ENCODE peak calls at places on chromosomes 16 and 17, in ten cellular contexts. K, F, A, Y, N, P, M, Z, C and V are unnamed samples. For H3K27me3, the result is how much of the 10 kb centered on the place peaks cover.

GRCh38 chr16:67196881-67197280 is 2.0 kb upstream of the ELMO3 start:
- DNase-seq in F (no peak), M (no peak), Z (no peak), C (no peak), A (no peak), Y (no peak), P (no peak), K (no peak), N (no peak), V (no peak)

GRCh38 chr16:8867483-8868271 is 1.1 kb downstream of the CARHSP1 start:
- DNase-seq in F (peak), M (no peak), P (no peak), Z (peak), A (peak), Y (peak), N (peak), C (no peak), K (no peak), V (peak)

GRCh38 chr17:28097254-28097653 is 54.8 kb downstream of the NLK start:
- DNase-seq in A (no peak), F (no peak), N (no peak), P (no peak), K (no peak), Z (no peak), C (no peak), M (no peak), Y (no peak), V (no peak)

GRCh38 chr17:73069164-73069774 is 23.2 kb downstream of the SLC39A11 start:
- DNase-seq in Z (no peak), Y (no peak), P (no peak), F (no peak), N (no peak), C (no peak), M (no peak), K (no peak), A (no peak), V (no peak)

GRCh38 chr17:61385091-61385868 is 14.4 kb upstream of the TBX2 start:
- DNase-seq in A (no peak), Y (no peak), N (no peak), P (no peak), Z (peak), C (no peak), M (no peak), K (no peak), F (no peak), V (no peak)

GRCh38 chr16:87586201-87586782 is 16.0 kb upstream of the JPH3 start:
- DNase-seq in C (no peak), F (no peak), Z (no peak), A (no peak), P (no peak), M (no peak), Y (no peak), K (no peak), N (no peak), V (no peak)

GRCh38 chr16:19363741-19364140 is 53.9 kb upstream of the TMC5 start:
- DNase-seq in K (no peak), A (no peak), C (no peak), Y (no peak), F (no peak), Z (no peak), N (no peak), P (no peak), M (no peak), V (no peak)

GRCh38 chr16:1371054-1371978 is 19.6 kb downstream of the GNPTG start:
- DNase-seq in Y (no peak), P (no peak), C (no peak), N (no peak), M (no peak), K (no peak), F (no peak), Z (no peak), A (no peak), V (no peak)

GRCh38 chr17:64178011-64178825 is 48.3 kb upstream of the ERN1 start:
- DNase-seq in C (no peak), K (no peak), Z (no peak), M (no peak), P (no peak), F (no peak), Y (peak), N (no peak), A (no peak), V (no peak)

GRCh38 chr17:35655303-35655702 is 68.2 kb downstream of the AP2B1 start:
- DNase-seq in F (no peak), Y (no peak), A (no peak), P (no peak), K (no peak), M (no peak), Z (no peak), N (no peak), C (no peak), V (no peak)

GRCh38 chr17:16676645-16677044 is 13.4 kb upstream of the CCDC144A start:
- DNase-seq in P (no peak), M (no peak), A (no peak), F (no peak), C (no peak), N (no peak), Z (no peak), Y (peak), K (no peak), V (no peak)

GRCh38 chr16:78210305-78210704 is 110.9 kb downstream of the WWOX start:
- DNase-seq in K (no peak), P (no peak), A (no peak), F (no peak), Y (no peak), C (no peak), M (no peak), N (no peak), Z (no peak), V (no peak)

GRCh38 chr16:8855051-8855786 is 13.6 kb downstream of the CARHSP1 start:
- DNase-seq in P (no peak), Z (peak), M (no peak), F (no peak), K (no peak), N (no peak), A (no peak), Y (peak), C (peak), V (no peak)

GRCh38 chr17:29039764-29040598 is 3.0 kb upstream of the PIPOX start:
- DNase-seq in Z (no peak), P (no peak), N (no peak), A (no peak), M (no peak), Y (no peak), F (no peak), K (no peak), C (no peak), V (no peak)

GRCh38 chr16:86733526-86734254 is 155.3 kb downstream of the FOXL1 start:
- DNase-seq in F (no peak), M (no peak), A (no peak), N (no peak), K (peak), Z (no peak), P (no peak), C (no peak), Y (no peak), V (no peak)

GRCh38 chr16:53482123-53482522 is 20.9 kb downstream of the AKTIP start:
- DNase-seq in N (no peak), C (no peak), M (no peak), K (no peak), Z (no peak), A (no peak), Y (no peak), P (no peak), F (no peak), V (no peak)

GRCh38 chr16:87033021-87033471 is 284.1 kb downstream of the C16orf95 start:
- DNase-seq in P (no peak), F (no peak), M (no peak), Y (no peak), K (no peak), C (no peak), A (no peak), Z (no peak), N (no peak), V (no peak)

GRCh38 chr16:57537194-57537505 is 779 bp upstream of the CCDC102A start:
- DNase-seq in F (no peak), Y (no peak), N (peak), Z (no peak), C (no peak), M (no peak), P (no peak), A (no peak), K (no peak), V (no peak)

GRCh38 chr17:57006040-57006439 is 28.1 kb downstream of the SCPEP1 start:
- DNase-seq in K (no peak), N (no peak), A (no peak), Y (no peak), F (no peak), C (no peak), Z (no peak), P (no peak), M (no peak), V (no peak)

GRCh38 chr17:73003487-73003886 is 89.0 kb downstream of the SLC39A11 start:
- DNase-seq in C (no peak), F (no peak), A (no peak), P (no peak), M (no peak), N (no peak), K (peak), Y (no peak), Z (no peak), V (no peak)

GRCh38 chr17:65595071-65595655 is 33.7 kb upstream of the AXIN2 start:
- DNase-seq in F (no peak), C (no peak), N (peak), M (no peak), Z (no peak), P (no peak), Y (no peak), K (no peak), A (no peak), V (no peak)

GRCh38 chr17:63151981-63152523 is 186.0 kb downstream of the TANC2 start:
- DNase-seq in C (no peak), K (no peak), Z (no peak), N (no peak), F (no peak), Y (no peak), P (no peak), M (no peak), A (no peak), V (no peak)

GRCh38 chr16:73993878-73994277 is 302.7 kb upstream of the PSMD7 start:
- DNase-seq in F (no peak), A (no peak), P (no peak), C (no peak), Y (no peak), N (no peak), K (no peak), M (no peak), Z (no peak), V (no peak)

GRCh38 chr17:35540589-35541404 is 3.3 kb upstream of the SLFN12L start:
- DNase-seq in N (peak), C (peak), Z (peak), A (peak), M (no peak), F (peak), P (peak), K (no peak), Y (no peak), V (peak)

GRCh38 chr17:28466521-28467048 is 6.9 kb upstream of the SLC13A2 start:
- DNase-seq in C (no peak), A (no peak), F (no peak), M (no peak), Z (no peak), Y (peak), K (no peak), P (no peak), N (no peak), V (no peak)

GRCh38 chr17:58231644-58232043 is 6.7 kb upstream of the LPO start:
- DNase-seq in Z (no peak), K (no peak), F (no peak), P (no peak), A (no peak), C (no peak), N (no peak), Y (no peak), M (no peak), V (no peak)

GRCh38 chr16:72677662-72678447 is 370.1 kb downstream of the ZFHX3 start:
- DNase-seq in C (no peak), K (no peak), Z (no peak), P (no peak), N (no peak), Y (no peak), A (no peak), F (no peak), M (no peak), V (no peak)

GRCh38 chr17:50806141-50806643 is 29.2 kb upstream of the WFIKKN2 start:
- DNase-seq in F (no peak), Y (no peak), P (no peak), N (no peak), C (no peak), M (no peak), Z (no peak), K (peak), A (no peak), V (no peak)

DNA sequence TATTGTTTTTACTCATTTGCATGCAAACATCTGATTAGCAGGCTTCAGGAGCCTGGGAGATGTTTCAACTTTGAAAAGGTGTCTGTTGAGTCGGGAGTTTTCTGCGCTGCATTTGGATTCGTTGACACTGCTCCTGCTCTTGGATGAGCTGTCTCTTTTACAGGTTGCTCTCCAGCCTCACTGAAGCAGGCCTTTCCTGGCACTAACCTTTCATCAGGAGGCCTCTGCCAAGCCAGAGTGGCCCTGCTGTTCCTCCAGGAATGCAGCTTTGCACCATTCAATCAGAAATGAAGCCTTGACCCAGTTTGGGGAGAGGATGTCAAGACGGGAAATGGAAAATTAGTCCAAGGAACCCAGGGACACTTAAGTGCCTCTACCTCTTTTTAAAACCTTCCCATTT is 330 bp upstream of the KRTAP29-1 start:
- DNase-seq in A (no peak), M (no peak), N (no peak), Y (no peak), P (no peak), Z (no peak), F (no peak), C (no peak), K (no peak), V (no peak)
- H3K27me3 ChIP-seq in A (under half), M (under half), N (under half), Y (half or more), P (under half), Z (under half), F (under half), C (under half), K (under half), V (under half)

GRCh38 chr17:78428842-78429617 is 50.6 kb downstream of the PGS1 start:
- DNase-seq in M (no peak), A (no peak), Z (no peak), P (no peak), C (no peak), K (no peak), N (no peak), F (no peak), Y (no peak), V (no peak)
- H3K27ac ChIP-seq in M (no peak), A (no peak), Z (no peak), P (no peak), C (no peak), K (no peak), N (no peak), F (no peak), Y (no peak), V (no peak)

DNA sequence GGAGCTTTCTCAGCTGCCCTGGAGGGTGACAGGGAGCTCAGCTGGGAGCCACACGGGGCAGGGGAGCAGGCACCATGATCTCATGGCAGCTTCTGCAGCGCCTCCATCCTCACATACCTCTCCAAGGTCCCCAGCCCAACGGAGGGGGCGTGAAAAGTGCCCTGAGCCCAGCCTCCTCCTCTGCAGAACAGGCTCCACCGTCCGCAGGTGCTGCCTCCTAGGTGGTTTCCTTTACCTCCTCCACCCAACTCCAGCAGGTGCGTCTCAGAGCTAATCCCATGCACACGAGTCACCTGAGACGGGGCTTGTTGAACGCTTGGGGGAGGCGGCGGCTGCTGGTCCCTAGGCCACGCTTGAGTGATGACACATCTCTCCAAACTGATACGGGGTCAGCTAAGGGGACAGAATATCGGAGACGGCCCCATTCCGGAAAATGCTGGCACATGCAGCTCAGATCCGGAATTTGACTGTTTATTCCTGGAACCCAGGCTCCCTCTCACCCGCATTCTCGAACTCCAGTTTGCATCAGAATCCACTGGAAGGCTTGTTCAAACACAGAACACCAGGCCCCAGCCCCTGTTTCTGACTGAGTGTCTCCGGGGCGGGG is 387 bp upstream of the SLC38A8 start:
- DNase-seq in F (no peak), Y (no peak), M (no peak), A (no peak), K (peak), Z (peak), P (no peak), N (no peak), C (no peak), V (no peak)
- H3K27me3 ChIP-seq in F (under half), Y (under half), M (under half), A (under half), K (under half), Z (under half), P (under half), N (under half), C (under half), V (under half)

GRCh38 chr17:1646199-1646875 is 805 bp upstream of the SCARF1 start:
- DNase-seq in K (no peak), P (no peak), M (no peak), F (no peak), Z (peak), Y (no peak), C (no peak), N (no peak), A (no peak), V (no peak)

GRCh38 chr17:1643293-1643998 is 2.1 kb downstream of the SCARF1 start:
- DNase-seq in K (peak), F (peak), M (peak), C (peak), N (no peak), Z (peak), Y (peak), A (peak), P (no peak), V (peak)

GRCh38 chr17:1644493-1645206 is 882 bp downstream of the SCARF1 start:
- DNase-seq in F (no peak), P (no peak), Z (no peak), Y (no peak), M (no peak), A (no peak), C (no peak), K (no peak), N (no peak), V (no peak)

GRCh38 chr17:1645207-1646171 is at the start of gene SCARF1:
- DNase-seq in M (no peak), C (peak), Y (no peak), N (peak), K (peak), P (peak), Z (peak), A (peak), F (no peak), V (no peak)

GRCh38 chr17:1643999-1644492 is 1.5 kb downstream of the SCARF1 start:
- DNase-seq in Y (no peak), P (no peak), N (no peak), F (no peak), A (no peak), Z (no peak), K (no peak), M (no peak), C (peak), V (no peak)
- H3K27ac ChIP-seq in Y (no peak), P (peak), N (peak), F (no peak), A (peak), Z (peak), K (no peak), M (no peak), C (peak), V (no peak)

DNA sequence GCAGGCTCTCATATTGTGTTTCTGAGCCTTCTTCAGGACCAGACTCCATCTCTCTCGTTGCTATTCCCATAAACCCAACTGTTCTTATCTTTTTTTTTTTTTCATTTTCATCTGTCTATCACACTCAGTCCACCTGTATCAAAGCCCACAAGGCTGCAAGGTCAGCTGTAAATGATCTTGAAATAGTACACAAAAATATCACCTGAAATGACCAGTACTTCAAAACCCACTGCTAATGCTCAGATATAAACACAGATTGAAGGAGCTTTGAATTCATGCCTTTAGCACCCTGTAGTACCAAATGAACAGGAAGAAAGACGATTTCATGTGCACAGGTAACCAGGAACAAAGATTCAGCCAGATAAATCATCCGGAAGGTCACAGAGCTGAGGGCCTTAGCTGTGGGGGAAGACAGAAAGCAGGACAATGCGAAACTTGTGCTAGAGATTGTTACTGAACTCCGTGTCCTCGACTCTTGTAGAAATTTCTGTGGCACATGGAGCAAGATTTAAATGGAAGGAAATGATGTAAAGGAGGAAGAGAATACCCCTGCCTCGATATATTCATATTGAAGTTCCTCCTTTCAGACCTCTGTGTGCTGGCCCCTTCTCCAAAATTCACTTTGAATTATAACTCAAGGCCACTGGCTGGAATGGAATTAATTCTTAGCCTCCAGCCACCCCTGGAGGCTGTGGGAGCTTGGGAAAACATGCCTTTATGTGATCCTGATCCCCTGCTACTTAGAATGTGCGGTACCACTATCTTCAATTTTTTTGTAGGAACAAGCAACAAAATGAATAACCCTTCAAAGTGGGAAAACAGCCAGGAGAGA is 4.1 kb downstream of the HLF start:
- DNase-seq in M (no peak), F (no peak), C (no peak), Y (no peak), P (no peak), N (no peak), Z (no peak), K (no peak), A (no peak), V (no peak)
- H3K27me3 ChIP-seq in M (under half), F (under half), C (under half), Y (under half), P (under half), N (under half), Z (under half), K (under half), A (under half), V (under half)

GRCh38 chr17:79777844-79778503 is at the start of gene CBX2:
- DNase-seq in P (no peak), C (peak), Y (peak), K (peak), A (peak), N (peak), Z (peak), M (peak), F (peak), V (peak)

GRCh38 chr17:79778504-79779087 is 648 bp downstream of the CBX2 start:
- DNase-seq in Y (peak), A (no peak), C (peak), F (no peak), N (no peak), M (no peak), K (peak), Z (no peak), P (no peak), V (no peak)

GRCh38 chr17:79779661-79780365 is 1.9 kb downstream of the CBX2 start:
- DNase-seq in M (no peak), C (peak), P (no peak), F (no peak), N (no peak), Z (no peak), A (no peak), K (no peak), Y (no peak), V (no peak)

GRCh38 chr17:79777166-79777843 is 643 bp upstream of the CBX2 start:
- DNase-seq in C (peak), F (no peak), Y (no peak), K (peak), Z (peak), A (peak), N (peak), P (no peak), M (peak), V (no peak)

GRCh38 chr17:79779088-79779529 is 1.2 kb downstream of the CBX2 start:
- DNase-seq in Y (peak), A (no peak), Z (no peak), K (no peak), M (no peak), N (no peak), F (no peak), C (peak), P (no peak), V (no peak)
- H3K27ac ChIP-seq in Y (peak), A (no peak), Z (no peak), K (no peak), M (no peak), N (no peak), F (no peak), C (no peak), P (no peak), V (no peak)